ENCODE peak calls at places on chromosomes 6 and 20, in seven cellular contexts. R is SW 1271; E is HEK293T; J is myocyte; G is GM04504; K is stimulated activated CD8-positive, alpha-beta memory T cell treated with anti-CD3 and anti-CD28 coated beads, Interleukin-4, amount 100 ng/mL, for 1 hour; H is stimulated activated CD4-positive, alpha-beta T cell treated with anti-CD3 and anti-CD28 coated beads, TNF-alpha, amount 100 ng/mL, for 4 hours. B is an unnamed sample.

GRCh38 chr20:9160341-9160740 is 91.5 kb downstream of the PLCB4 start:
- DNase-seq in R (no peak), E (no peak), J (no peak), G (no peak), K (no peak), H (no peak), B (no peak)

GRCh38 chr20:56166781-56167465 is 81.6 kb upstream of the MC3R start:
- DNase-seq in R (no peak), E (no peak), J (no peak), G (no peak), K (no peak), H (no peak), B (no peak)

GRCh38 chr20:50259705-50260479 is 69.3 kb downstream of the CEBPB start:
- DNase-seq in R (no peak), E (no peak), J (no peak), G (no peak), K (no peak), H (no peak), B (no peak)

GRCh38 chr20:33387177-33387576 is 14.1 kb downstream of the CDK5RAP1 start:
- DNase-seq in R (no peak), E (no peak), J (peak; percentile 38), G (no peak), K (no peak), H (no peak), B (peak; percentile 52)

GRCh38 chr20:24277196-24277595 is 192.2 kb upstream of the SYNDIG1 start:
- DNase-seq in R (no peak), E (no peak), J (no peak), G (no peak), K (no peak), H (no peak), B (no peak)

GRCh38 chr20:10090588-10091166 is 55.9 kb downstream of the ANKEF1 start:
- DNase-seq in R (no peak), E (peak; percentile 45), J (peak; percentile 64), G (no peak), K (no peak), H (no peak), B (peak; percentile 41)

GRCh38 chr6:70590387-70590786 is 23.7 kb downstream of the SDHAF4 start:
- DNase-seq in R (no peak), E (no peak), J (no peak), G (no peak), K (no peak), H (no peak), B (no peak)

GRCh38 chr20:408843-409696 is 971 bp downstream of the RBCK1 start:
- DNase-seq in R (no peak), E (no peak), J (no peak), G (no peak), K (no peak), H (no peak), B (no peak)

GRCh38 chr20:34452281-34452982 is 63.8 kb upstream of the DYNLRB1 start:
- DNase-seq in R (no peak), E (no peak), J (no peak), G (peak; percentile 29), K (no peak), H (no peak), B (no peak)

GRCh38 chr6:167662104-167662880 is 164.4 kb upstream of the AFDN start:
- DNase-seq in R (no peak), E (no peak), J (no peak), G (no peak), K (no peak), H (no peak), B (no peak)

GRCh38 chr6:155709262-155709661 is 253.6 kb upstream of the NOX3 start:
- DNase-seq in R (no peak), E (no peak), J (no peak), G (no peak), K (no peak), H (no peak), B (no peak)

GRCh38 chr6:912871-913663 is 220.1 kb upstream of the EXOC2 start:
- DNase-seq in R (no peak), E (peak; percentile 66), J (no peak), G (peak; percentile 17), K (no peak), H (no peak), B (peak; percentile 49)

GRCh38 chr6:47665112-47665511 is 33.3 kb upstream of the ADGRF4 start:
- DNase-seq in R (no peak), E (no peak), J (no peak), G (no peak), K (no peak), H (no peak), B (no peak)

GRCh38 chr6:164098857-164099534 is 684.5 kb downstream of the QKI start:
- DNase-seq in R (no peak), E (no peak), J (no peak), G (no peak), K (no peak), H (no peak), B (no peak)